ENCODE peak calls at places on chromosomes 1 and 21, in eight cellular contexts. One of them, this sample, is unnamed. For H3K27me3, the result is how much of the 10 kb centered on the place peaks cover.

GRCh38 chr1:27535386-27535785 is 45.4 kb upstream of the WASF2 start:
- DNase-seq in AG04450: no peak
- DNase-seq in sigmoid colon: no peak
- DNase-seq in CD4-positive, alpha-beta T cell: no peak
- DNase-seq in suprapubic skin: no peak
- DNase-seq in Karpas-422: no peak
- DNase-seq in GM23338: no peak
- DNase-seq in pancreas: no peak
- DNase-seq in this sample: no peak

GRCh38 chr1:51679435-51679834 is 62.5 kb downstream of the OSBPL9 start:
- DNase-seq in AG04450: no peak
- DNase-seq in sigmoid colon: no peak
- DNase-seq in CD4-positive, alpha-beta T cell: no peak
- DNase-seq in suprapubic skin: no peak
- DNase-seq in Karpas-422: no peak
- DNase-seq in GM23338: no peak
- DNase-seq in pancreas: no peak
- DNase-seq in this sample: no peak

GRCh38 chr1:147077936-147078605 is 94.2 kb downstream of the PRKAB2 start:
- DNase-seq in AG04450: no peak
- DNase-seq in sigmoid colon: no peak
- DNase-seq in CD4-positive, alpha-beta T cell: no peak
- DNase-seq in suprapubic skin: no peak
- DNase-seq in Karpas-422: no peak
- DNase-seq in GM23338: peak
- DNase-seq in pancreas: no peak
- DNase-seq in this sample: no peak

GRCh38 chr1:237166593-237167077 is 124.7 kb downstream of the RYR2 start:
- DNase-seq in AG04450: no peak
- DNase-seq in sigmoid colon: no peak
- DNase-seq in CD4-positive, alpha-beta T cell: no peak
- DNase-seq in suprapubic skin: no peak
- DNase-seq in Karpas-422: no peak
- DNase-seq in GM23338: no peak
- DNase-seq in pancreas: no peak
- DNase-seq in this sample: no peak

GRCh38 chr1:185813401-185813979 is 79.3 kb downstream of the HMCN1 start:
- DNase-seq in AG04450: no peak
- DNase-seq in sigmoid colon: no peak
- DNase-seq in CD4-positive, alpha-beta T cell: no peak
- DNase-seq in suprapubic skin: no peak
- DNase-seq in Karpas-422: peak
- DNase-seq in GM23338: peak
- DNase-seq in pancreas: no peak
- DNase-seq in this sample: no peak

GRCh38 chr21:44547656-44548331 is 3.5 kb downstream of the KRTAP10-2 start:
- DNase-seq in AG04450: no peak
- DNase-seq in sigmoid colon: no peak
- DNase-seq in CD4-positive, alpha-beta T cell: no peak
- DNase-seq in suprapubic skin: no peak
- DNase-seq in Karpas-422: no peak
- DNase-seq in GM23338: no peak
- DNase-seq in pancreas: no peak
- DNase-seq in this sample: no peak

GRCh38 chr1:109897244-109897955 is 13.2 kb upstream of the CSF1 start:
- DNase-seq in AG04450: no peak
- DNase-seq in sigmoid colon: no peak
- DNase-seq in CD4-positive, alpha-beta T cell: no peak
- DNase-seq in suprapubic skin: no peak
- DNase-seq in Karpas-422: no peak
- DNase-seq in GM23338: no peak
- DNase-seq in pancreas: no peak
- DNase-seq in this sample: no peak

GRCh38 chr1:193674292-193674944 is 488.0 kb upstream of the B3GALT2 start:
- DNase-seq in AG04450: no peak
- DNase-seq in sigmoid colon: no peak
- DNase-seq in CD4-positive, alpha-beta T cell: no peak
- DNase-seq in suprapubic skin: no peak
- DNase-seq in Karpas-422: no peak
- DNase-seq in GM23338: no peak
- DNase-seq in pancreas: no peak
- DNase-seq in this sample: no peak

GRCh38 chr21:44812640-44813039 is 5.2 kb downstream of the SUMO3 start:
- DNase-seq in AG04450: no peak
- DNase-seq in sigmoid colon: no peak
- DNase-seq in CD4-positive, alpha-beta T cell: no peak
- DNase-seq in suprapubic skin: no peak
- DNase-seq in Karpas-422: no peak
- DNase-seq in GM23338: no peak
- DNase-seq in pancreas: no peak
- DNase-seq in this sample: no peak

GRCh38 chr1:167711797-167712196 is 10.0 kb upstream of the MPZL1 start:
- DNase-seq in AG04450: no peak
- DNase-seq in sigmoid colon: no peak
- DNase-seq in CD4-positive, alpha-beta T cell: no peak
- DNase-seq in suprapubic skin: no peak
- DNase-seq in Karpas-422: no peak
- DNase-seq in GM23338: no peak
- DNase-seq in pancreas: no peak
- DNase-seq in this sample: no peak

GRCh38 chr1:34781071-34781843 is at the start of gene GJB3:
- DNase-seq in AG04450: no peak
- DNase-seq in sigmoid colon: peak
- DNase-seq in CD4-positive, alpha-beta T cell: no peak
- DNase-seq in suprapubic skin: peak
- DNase-seq in Karpas-422: no peak
- DNase-seq in GM23338: peak
- DNase-seq in pancreas: no peak
- DNase-seq in this sample: no peak

GRCh38 chr1:203217668-203218067 is 11.8 kb downstream of the CHIT1 start:
- DNase-seq in AG04450: no peak
- DNase-seq in sigmoid colon: no peak
- DNase-seq in CD4-positive, alpha-beta T cell: no peak
- DNase-seq in suprapubic skin: no peak
- DNase-seq in Karpas-422: no peak
- DNase-seq in GM23338: peak
- DNase-seq in pancreas: no peak
- DNase-seq in this sample: no peak

GRCh38 chr1:91851130-91852010 is 34.6 kb downstream of the TGFBR3 start:
- DNase-seq in AG04450: peak
- DNase-seq in sigmoid colon: peak
- DNase-seq in CD4-positive, alpha-beta T cell: no peak
- DNase-seq in suprapubic skin: peak
- DNase-seq in Karpas-422: no peak
- DNase-seq in GM23338: no peak
- DNase-seq in pancreas: peak
- DNase-seq in this sample: no peak

GRCh38 chr1:209325492-209325891 is 258.0 kb upstream of the CAMK1G start:
- DNase-seq in AG04450: no peak
- DNase-seq in sigmoid colon: no peak
- DNase-seq in CD4-positive, alpha-beta T cell: no peak
- DNase-seq in suprapubic skin: no peak
- DNase-seq in Karpas-422: no peak
- DNase-seq in GM23338: no peak
- DNase-seq in pancreas: no peak
- DNase-seq in this sample: no peak

GRCh38 chr1:90768098-90768497 is 51.0 kb upstream of the BARHL2 start:
- DNase-seq in AG04450: no peak
- DNase-seq in sigmoid colon: no peak
- DNase-seq in CD4-positive, alpha-beta T cell: no peak
- DNase-seq in suprapubic skin: no peak
- DNase-seq in Karpas-422: no peak
- DNase-seq in GM23338: no peak
- DNase-seq in pancreas: no peak
- DNase-seq in this sample: no peak

GRCh38 chr1:205226868-205227583 is 720 bp upstream of the TMCC2 start:
- DNase-seq in AG04450: no peak
- DNase-seq in sigmoid colon: no peak
- DNase-seq in CD4-positive, alpha-beta T cell: no peak
- DNase-seq in suprapubic skin: no peak
- DNase-seq in Karpas-422: peak
- DNase-seq in GM23338: no peak
- DNase-seq in pancreas: no peak
- DNase-seq in this sample: no peak

GRCh38 chr1:175893192-175893591 is 149.8 kb upstream of the TNR start:
- DNase-seq in AG04450: no peak
- DNase-seq in sigmoid colon: no peak
- DNase-seq in CD4-positive, alpha-beta T cell: no peak
- DNase-seq in suprapubic skin: no peak
- DNase-seq in Karpas-422: no peak
- DNase-seq in GM23338: no peak
- DNase-seq in pancreas: no peak
- DNase-seq in this sample: no peak

GRCh38 chr1:156860113-156860638 is 489 bp upstream of the NTRK1 start:
- DNase-seq in AG04450: no peak
- DNase-seq in sigmoid colon: peak
- DNase-seq in CD4-positive, alpha-beta T cell: peak
- DNase-seq in suprapubic skin: no peak
- DNase-seq in Karpas-422: peak
- DNase-seq in GM23338: peak
- DNase-seq in pancreas: peak
- DNase-seq in this sample: peak

GRCh38 chr1:156859523-156860112 is 701 bp upstream of the INSRR start:
- DNase-seq in AG04450: no peak
- DNase-seq in sigmoid colon: no peak
- DNase-seq in CD4-positive, alpha-beta T cell: no peak
- DNase-seq in suprapubic skin: no peak
- DNase-seq in Karpas-422: no peak
- DNase-seq in GM23338: peak
- DNase-seq in pancreas: no peak
- DNase-seq in this sample: peak

GRCh38 chr1:156858959-156859522 is at the start of gene INSRR:
- DNase-seq in AG04450: no peak
- DNase-seq in sigmoid colon: no peak
- DNase-seq in CD4-positive, alpha-beta T cell: no peak
- DNase-seq in suprapubic skin: no peak
- DNase-seq in Karpas-422: no peak
- DNase-seq in GM23338: peak
- DNase-seq in pancreas: no peak
- DNase-seq in this sample: no peak

GRCh38 chr1:156857532-156857931 is 1.4 kb downstream of the INSRR start:
- DNase-seq in AG04450: no peak
- DNase-seq in sigmoid colon: no peak
- DNase-seq in CD4-positive, alpha-beta T cell: no peak
- DNase-seq in suprapubic skin: no peak
- DNase-seq in Karpas-422: no peak
- DNase-seq in GM23338: no peak
- DNase-seq in pancreas: no peak
- DNase-seq in this sample: no peak

DNA sequence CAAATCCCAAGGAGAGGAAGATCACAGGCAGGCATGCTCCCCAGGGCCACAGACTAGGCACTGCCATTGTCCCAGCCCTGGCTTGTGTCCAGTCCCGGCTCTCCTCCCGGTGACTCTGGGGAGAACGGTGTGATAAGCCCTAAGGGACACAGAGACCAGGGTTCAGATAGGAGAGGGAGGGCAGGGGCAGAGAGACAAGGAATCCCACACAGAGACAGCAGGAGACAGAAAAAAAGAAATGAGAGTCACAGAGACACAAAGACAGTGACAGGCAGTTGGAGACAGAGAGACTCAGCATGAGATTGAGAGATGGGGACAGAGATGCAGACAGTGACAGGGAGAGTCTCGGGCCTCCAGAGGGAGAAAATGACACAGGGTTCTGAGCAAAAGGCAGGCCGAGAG is 361 bp downstream of the INSRR start:
- DNase-seq in AG04450: no peak
- DNase-seq in sigmoid colon: no peak
- DNase-seq in CD4-positive, alpha-beta T cell: no peak
- DNase-seq in suprapubic skin: no peak
- DNase-seq in Karpas-422: no peak
- DNase-seq in GM23338: no peak
- DNase-seq in pancreas: no peak
- DNase-seq in this sample: no peak
- H3K27me3 ChIP-seq in AG04450: half or more
- H3K27me3 ChIP-seq in sigmoid colon: half or more
- H3K27me3 ChIP-seq in CD4-positive, alpha-beta T cell: half or more
- H3K27me3 ChIP-seq in suprapubic skin: half or more
- H3K27me3 ChIP-seq in Karpas-422: under half
- H3K27me3 ChIP-seq in GM23338: half or more
- H3K27me3 ChIP-seq in pancreas: under half
- H3K27me3 ChIP-seq in this sample: under half

GRCh38 chr1:229352975-229353374 is 10.1 kb upstream of the CCSAP start:
- DNase-seq in AG04450: no peak
- DNase-seq in sigmoid colon: no peak
- DNase-seq in CD4-positive, alpha-beta T cell: no peak
- DNase-seq in suprapubic skin: no peak
- DNase-seq in Karpas-422: no peak
- DNase-seq in GM23338: no peak
- DNase-seq in pancreas: no peak
- DNase-seq in this sample: no peak

GRCh38 chr1:229354226-229354625 is 11.4 kb upstream of the CCSAP start:
- DNase-seq in AG04450: no peak
- DNase-seq in sigmoid colon: no peak
- DNase-seq in CD4-positive, alpha-beta T cell: no peak
- DNase-seq in suprapubic skin: no peak
- DNase-seq in Karpas-422: no peak
- DNase-seq in GM23338: no peak
- DNase-seq in pancreas: no peak
- DNase-seq in this sample: no peak

GRCh38 chr1:229360417-229360816 is 17.6 kb upstream of the CCSAP start:
- DNase-seq in AG04450: no peak
- DNase-seq in sigmoid colon: no peak
- DNase-seq in CD4-positive, alpha-beta T cell: no peak
- DNase-seq in suprapubic skin: no peak
- DNase-seq in Karpas-422: no peak
- DNase-seq in GM23338: peak
- DNase-seq in pancreas: no peak
- DNase-seq in this sample: no peak

GRCh38 chr1:229349463-229350385 is 6.9 kb upstream of the CCSAP start:
- DNase-seq in AG04450: no peak
- DNase-seq in sigmoid colon: no peak
- DNase-seq in CD4-positive, alpha-beta T cell: no peak
- DNase-seq in suprapubic skin: no peak
- DNase-seq in Karpas-422: no peak
- DNase-seq in GM23338: no peak
- DNase-seq in pancreas: no peak
- DNase-seq in this sample: no peak

GRCh38 chr1:229355661-229356060 is 12.8 kb upstream of the CCSAP start:
- DNase-seq in AG04450: no peak
- DNase-seq in sigmoid colon: no peak
- DNase-seq in CD4-positive, alpha-beta T cell: no peak
- DNase-seq in suprapubic skin: no peak
- DNase-seq in Karpas-422: no peak
- DNase-seq in GM23338: no peak
- DNase-seq in pancreas: no peak
- DNase-seq in this sample: no peak
- H3K27ac ChIP-seq in AG04450: no peak
- H3K27ac ChIP-seq in sigmoid colon: no peak
- H3K27ac ChIP-seq in CD4-positive, alpha-beta T cell: no peak
- H3K27ac ChIP-seq in suprapubic skin: no peak
- H3K27ac ChIP-seq in Karpas-422: no peak
- H3K27ac ChIP-seq in GM23338: no peak
- H3K27ac ChIP-seq in pancreas: no peak
- H3K27ac ChIP-seq in this sample: no peak

GRCh38 chr1:150008699-150009098 is 1.8 kb downstream of the OTUD7B start:
- DNase-seq in AG04450: no peak
- DNase-seq in sigmoid colon: no peak
- DNase-seq in CD4-positive, alpha-beta T cell: no peak
- DNase-seq in suprapubic skin: no peak
- DNase-seq in Karpas-422: peak
- DNase-seq in GM23338: no peak
- DNase-seq in pancreas: no peak
- DNase-seq in this sample: no peak
- H3K27me3 ChIP-seq in AG04450: under half
- H3K27me3 ChIP-seq in sigmoid colon: under half
- H3K27me3 ChIP-seq in CD4-positive, alpha-beta T cell: under half
- H3K27me3 ChIP-seq in suprapubic skin: under half
- H3K27me3 ChIP-seq in Karpas-422: under half
- H3K27me3 ChIP-seq in GM23338: under half
- H3K27me3 ChIP-seq in pancreas: under half
- H3K27me3 ChIP-seq in this sample: under half

GRCh38 chr21:28758042-28758882 is 234.4 kb downstream of the LTN1 start:
- DNase-seq in AG04450: no peak
- DNase-seq in sigmoid colon: no peak
- DNase-seq in CD4-positive, alpha-beta T cell: no peak
- DNase-seq in suprapubic skin: no peak
- DNase-seq in Karpas-422: no peak
- DNase-seq in GM23338: no peak
- DNase-seq in pancreas: no peak
- DNase-seq in this sample: no peak
- H3K27ac ChIP-seq in AG04450: no peak
- H3K27ac ChIP-seq in sigmoid colon: no peak
- H3K27ac ChIP-seq in CD4-positive, alpha-beta T cell: no peak
- H3K27ac ChIP-seq in suprapubic skin: no peak
- H3K27ac ChIP-seq in Karpas-422: no peak
- H3K27ac ChIP-seq in GM23338: no peak
- H3K27ac ChIP-seq in pancreas: no peak
- H3K27ac ChIP-seq in this sample: no peak

This sample was measured in WERI-Rb-1.